ENCODE peak calls at places on chromosomes 1 and 21, in five cellular contexts. N is left lung; I is CD4-positive, CD25-positive, alpha-beta regulatory T cell; S is HepG2; L is effector memory CD4-positive, alpha-beta T cell. A is an unnamed sample. For H3K4me1, the result is how much of the 10 kb centered on the place peaks cover.

GRCh38 chr1:164576311-164577271 is 17.6 kb downstream of the PBX1 start:
- DNase-seq in N (peak), I (no peak), S (no peak), L (no peak), A (no peak)

GRCh38 chr21:15740383-15740782 is 10.6 kb downstream of the USP25 start:
- DNase-seq in N (no peak), I (no peak), S (no peak), L (no peak), A (no peak)

GRCh38 chr1:32372149-32372756 is 9.9 kb downstream of the TSSK3 start:
- DNase-seq in N (no peak), I (peak), S (no peak), L (peak), A (no peak)

GRCh38 chr21:45972716-45973474 is 8.7 kb upstream of the COL6A1 start:
- DNase-seq in N (peak), I (no peak), S (no peak), L (no peak), A (no peak)

GRCh38 chr1:11281518-11282331 is 8.7 kb downstream of the UBIAD1 start:
- DNase-seq in N (no peak), I (no peak), S (no peak), L (no peak), A (no peak)

GRCh38 chr1:184025242-184025675 is 12.3 kb downstream of the COLGALT2 start:
- DNase-seq in N (no peak), I (no peak), S (peak), L (no peak), A (no peak)

GRCh38 chr1:244444854-244445253 is 6.9 kb downstream of the ADSS2 start:
- DNase-seq in N (no peak), I (no peak), S (no peak), L (no peak), A (no peak)

GRCh38 chr1:178664278-178664677 is 60.8 kb upstream of the RALGPS2 start:
- DNase-seq in N (no peak), I (no peak), S (no peak), L (no peak), A (no peak)

GRCh38 chr21:37367301-37367757 is 756 bp downstream of the DYRK1A start:
- DNase-seq in N (peak), I (no peak), S (no peak), L (no peak), A (no peak)

GRCh38 chr1:244319283-244320132 is 132.2 kb downstream of the ADSS2 start:
- DNase-seq in N (no peak), I (no peak), S (no peak), L (peak), A (no peak)

GRCh38 chr1:163774390-163774789 is 452.6 kb downstream of the NUF2 start:
- DNase-seq in N (no peak), I (no peak), S (no peak), L (no peak), A (no peak)

GRCh38 chr1:145972580-145972979 is 8.1 kb downstream of the POLR3GL start:
- DNase-seq in N (no peak), I (no peak), S (peak), L (no peak), A (no peak)

GRCh38 chr1:36212782-36213181 is 11.5 kb upstream of the THRAP3 start:
- DNase-seq in N (no peak), I (no peak), S (no peak), L (no peak), A (peak)

GRCh38 chr1:198830397-198830796 is 191.6 kb downstream of the PTPRC start:
- DNase-seq in N (no peak), I (no peak), S (no peak), L (no peak), A (no peak)

GRCh38 chr21:36156815-36157670 is at the start of gene DOP1B:
- DNase-seq in N (no peak), I (no peak), S (no peak), L (no peak), A (peak)

GRCh38 chr1:228114827-228115226 is 5.7 kb upstream of the MRPL55 start:
- DNase-seq in N (no peak), I (no peak), S (peak), L (no peak), A (no peak)

GRCh38 chr1:19083081-19083480 is 126.6 kb upstream of the IFFO2 start:
- DNase-seq in N (no peak), I (no peak), S (no peak), L (no peak), A (no peak)

GRCh38 chr1:110283677-110284076 is 55.5 kb upstream of the RBM15 start:
- DNase-seq in N (no peak), I (no peak), S (no peak), L (no peak), A (no peak)

GRCh38 chr1:203316626-203317093 is 11.3 kb downstream of the BTG2 start:
- DNase-seq in N (no peak), I (no peak), S (no peak), L (no peak), A (peak)

GRCh38 chr1:35835398-35835797 is 27.6 kb downstream of the AGO4 start:
- DNase-seq in N (no peak), I (no peak), S (no peak), L (no peak), A (no peak)

GRCh38 chr1:164320780-164321683 is 238.0 kb upstream of the PBX1 start:
- DNase-seq in N (peak), I (no peak), S (no peak), L (no peak), A (peak)

GRCh38 chr1:56457767-56458375 is 121.5 kb downstream of the PLPP3 start:
- DNase-seq in N (no peak), I (no peak), S (no peak), L (no peak), A (no peak)

GRCh38 chr21:32886339-32886738 is 114.8 kb upstream of the PAXBP1 start:
- DNase-seq in N (no peak), I (peak), S (peak), L (no peak), A (no peak)

GRCh38 chr1:112344754-112345423 is 51.1 kb upstream of the CTTNBP2NL start:
- DNase-seq in N (no peak), I (peak), S (no peak), L (no peak), A (no peak)

GRCh38 chr1:18739956-18740355 is 109.3 kb downstream of the PAX7 start:
- DNase-seq in N (no peak), I (no peak), S (no peak), L (no peak), A (no peak)

GRCh38 chr1:7388488-7389185 is 382.5 kb upstream of the VAMP3 start:
- DNase-seq in N (no peak), I (no peak), S (no peak), L (no peak), A (no peak)

GRCh38 chr1:101238041-101238515 is 1.3 kb downstream of the S1PR1 start:
- DNase-seq in N (peak), I (peak), S (no peak), L (no peak), A (no peak)

GRCh38 chr1:206411321-206411720 is 59.0 kb upstream of the IKBKE start:
- DNase-seq in N (no peak), I (no peak), S (no peak), L (no peak), A (no peak)

GRCh38 chr1:238832106-238832505 is 554.3 kb upstream of the CHRM3 start:
- DNase-seq in N (no peak), I (no peak), S (no peak), L (no peak), A (no peak)

GRCh38 chr1:28591708-28592313 is at the start of gene RAB42:
- DNase-seq in N (peak), I (no peak), S (peak), L (no peak), A (peak)

GRCh38 chr1:93810316-93810715 is 68.7 kb downstream of the DNTTIP2 start:
- DNase-seq in N (no peak), I (no peak), S (no peak), L (no peak), A (no peak)

GRCh38 chr1:35864813-35865212 is 18.2 kb upstream of the AGO1 start:
- DNase-seq in N (no peak), I (no peak), S (no peak), L (no peak), A (no peak)

GRCh38 chr1:33396188-33397124 is 34.4 kb downstream of the PHC2 start:
- DNase-seq in N (no peak), I (no peak), S (no peak), L (no peak), A (no peak)

GRCh38 chr1:58573138-58573537 is 3.9 kb downstream of the TACSTD2 start:
- DNase-seq in N (no peak), I (no peak), S (no peak), L (no peak), A (no peak)
- H3K27ac ChIP-seq in N (peak), I (no peak), S (no peak), L (no peak), A (no peak)

GRCh38 chr1:58999676-59000075 is 215.8 kb upstream of the JUN start:
- DNase-seq in N (no peak), I (no peak), S (no peak), L (no peak), A (no peak)
- H3K4me3 ChIP-seq in N (no peak), I (no peak), S (no peak), L (no peak), A (no peak)

DNA sequence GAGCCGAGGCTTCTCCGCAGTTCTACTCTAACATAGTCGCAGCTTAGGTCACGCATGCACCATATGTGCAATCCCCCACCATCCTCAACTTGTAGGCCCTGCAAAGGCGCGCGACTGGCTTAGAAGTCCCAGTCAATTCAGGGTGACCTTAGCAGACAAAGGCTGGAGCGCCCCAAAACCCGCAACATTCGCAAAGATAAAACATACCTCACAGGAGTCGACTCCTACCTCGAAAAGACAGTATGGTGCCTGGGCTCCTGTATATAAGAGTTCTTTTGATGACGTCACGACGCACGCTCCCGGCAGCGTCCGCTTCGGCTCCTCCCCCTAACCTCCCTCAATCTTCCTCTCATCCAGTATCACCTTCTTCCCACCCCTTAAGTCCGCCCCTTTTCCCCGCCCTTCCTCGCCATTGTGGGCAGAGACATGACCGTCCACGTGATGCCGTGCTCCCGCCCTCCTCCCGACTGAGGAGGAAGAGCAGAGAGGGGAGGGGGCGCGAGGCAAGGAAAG is at the start of gene GAS5:
- DNase-seq in N (peak), I (peak), S (peak), L (peak), A (peak)
- H3K4me1 ChIP-seq in N (half or more), I (half or more), S (under half), L (under half), A (under half)

GRCh38 chr1:213883618-213884017 is 104.2 kb upstream of the PROX1 start:
- DNase-seq in N (no peak), I (no peak), S (no peak), L (no peak), A (no peak)

GRCh38 chr1:213887842-213888241 is 99.9 kb upstream of the PROX1 start:
- DNase-seq in N (no peak), I (no peak), S (no peak), L (no peak), A (no peak)

GRCh38 chr1:213884402-213884801 is 103.4 kb upstream of the PROX1 start:
- DNase-seq in N (no peak), I (no peak), S (no peak), L (no peak), A (no peak)

DNA sequence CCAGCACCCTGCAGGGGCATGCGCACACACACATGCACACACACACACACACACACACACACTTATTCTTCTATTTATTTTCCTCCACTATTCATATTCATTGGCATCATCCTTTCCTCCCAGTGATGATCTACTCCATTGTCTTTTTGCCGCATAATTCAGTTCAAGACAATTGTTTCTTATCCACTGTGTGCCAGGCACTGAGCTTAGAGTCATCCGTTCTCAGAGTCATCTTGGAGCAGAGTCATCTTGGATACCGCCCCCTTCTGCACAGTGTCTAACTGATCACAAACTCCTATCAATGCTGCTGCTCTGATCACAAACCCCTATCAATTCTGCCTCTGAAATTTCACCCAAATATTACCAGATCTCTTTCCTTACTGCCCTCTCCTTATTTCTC is 102.8 kb upstream of the PROX1 start:
- DNase-seq in N (no peak), I (no peak), S (no peak), L (no peak), A (no peak)
- H3K27ac ChIP-seq in N (no peak), I (no peak), S (no peak), L (no peak), A (no peak)

GRCh38 chr21:44815852-44816628 is 1.8 kb downstream of the SUMO3 start:
- DNase-seq in N (no peak), I (no peak), S (peak), L (no peak), A (no peak)
- H3K4me3 ChIP-seq in N (no peak), I (no peak), S (peak), L (no peak), A (no peak)

GRCh38 chr1:230090194-230090711 is 23.2 kb downstream of the GALNT2 start:
- DNase-seq in N (no peak), I (no peak), S (peak), L (no peak), A (no peak)
- H3K4me1 ChIP-seq in N (under half), I (under half), S (under half), L (under half), A (under half)

GRCh38 chr1:214448536-214448935 is 102.9 kb downstream of the PTPN14 start:
- DNase-seq in N (no peak), I (no peak), S (no peak), L (no peak), A (no peak)

GRCh38 chr1:214446772-214447556 is 104.4 kb downstream of the PTPN14 start:
- DNase-seq in N (no peak), I (no peak), S (peak), L (no peak), A (no peak)

GRCh38 chr1:214449371-214449770 is 102.0 kb downstream of the PTPN14 start:
- DNase-seq in N (no peak), I (no peak), S (no peak), L (no peak), A (no peak)

GRCh38 chr1:214445846-214446614 is 105.4 kb downstream of the PTPN14 start:
- DNase-seq in N (no peak), I (no peak), S (no peak), L (no peak), A (no peak)

DNA sequence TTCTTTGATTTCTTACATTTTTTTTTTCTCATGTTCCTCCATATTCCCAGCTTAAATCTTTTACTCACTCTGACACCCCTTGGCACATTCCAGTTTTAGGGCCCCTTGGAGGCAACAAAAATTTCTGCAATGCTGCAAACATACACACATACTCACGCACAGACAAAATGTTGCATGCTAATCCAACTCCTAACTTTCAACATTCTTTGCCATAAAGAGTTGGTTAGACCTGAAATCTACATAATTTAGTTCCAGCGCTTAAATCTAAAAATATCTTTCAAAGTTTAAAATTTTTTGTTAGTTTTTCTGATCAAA is 103.9 kb downstream of the PTPN14 start:
- DNase-seq in N (no peak), I (no peak), S (no peak), L (no peak), A (no peak)
- H3K27ac ChIP-seq in N (no peak), I (no peak), S (peak), L (no peak), A (no peak)

GRCh38 chr1:174875306-174875705 is 124.4 kb upstream of the CACYBP start:
- DNase-seq in N (no peak), I (peak), S (peak), L (no peak), A (peak)
- H3K4me3 ChIP-seq in N (peak), I (peak), S (no peak), L (peak), A (peak)

DNA sequence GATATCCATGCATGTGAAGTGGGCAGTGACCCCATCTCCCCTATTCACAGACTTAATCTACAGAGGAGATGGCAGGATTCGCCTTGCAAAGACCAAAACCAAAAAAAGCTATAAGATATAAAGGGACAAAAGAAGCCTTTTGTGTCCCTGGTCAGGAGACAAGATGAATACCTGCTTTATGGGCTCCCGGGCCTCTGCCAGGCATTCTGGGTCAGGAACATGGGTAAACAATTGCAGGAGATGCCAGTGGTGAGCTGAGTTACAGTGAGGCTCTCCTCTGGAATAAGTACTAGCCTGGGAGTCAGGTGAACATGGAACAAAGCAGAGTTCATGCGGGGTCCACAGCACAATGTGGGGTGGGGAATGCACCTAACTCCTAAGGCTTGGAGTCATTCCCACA is 4.7 kb downstream of the SLC9A1 start:
- DNase-seq in N (no peak), I (no peak), S (no peak), L (no peak), A (no peak)
- H3K4me1 ChIP-seq in N (half or more), I (under half), S (under half), L (under half), A (under half)

A was measured in colonic mucosa.